ENCODE peak calls at places on chromosomes 4 and X, in five cellular contexts. P is IMR-90, L is bronchial epithelial cell, M is A549, X is MM.1S. W is an unnamed sample.

GRCh38 chr4:3332498-3332897 is 39.7 kb downstream of the RGS12 start:
- DNase-seq in P (no peak), L (no peak), M (no peak), X (no peak), W (no peak)

GRCh38 chrX:39729834-39730670 is 367.7 kb downstream of the BCOR start:
- DNase-seq in P (no peak), L (no peak), M (no peak), X (no peak), W (no peak)

GRCh38 chr4:101762544-101762943 is 28.0 kb upstream of the BANK1 start:
- DNase-seq in P (no peak), L (no peak), M (no peak), X (no peak), W (no peak)

GRCh38 chr4:183738961-183739360 is 79.9 kb downstream of the TRAPPC11 start:
- DNase-seq in P (no peak), L (no peak), M (no peak), X (no peak), W (no peak)

GRCh38 chr4:620201-620600 is 5.2 kb upstream of the PDE6B start:
- DNase-seq in P (no peak), L (no peak), M (no peak), X (no peak), W (no peak)

GRCh38 chr4:151744614-151745013 is 16.2 kb downstream of the GATB start:
- DNase-seq in P (peak; percentile 97), L (peak; percentile 100), M (peak; percentile 35), X (peak; percentile 8), W (peak; percentile 80)

GRCh38 chr4:41432889-41433288 is 105.1 kb upstream of the LIMCH1 start:
- DNase-seq in P (peak; percentile 8), L (peak; percentile 48), M (peak; percentile 57), X (no peak), W (peak; percentile 9)

GRCh38 chr4:19615086-19615689 is 636.5 kb upstream of the SLIT2 start:
- DNase-seq in P (no peak), L (no peak), M (no peak), X (peak; percentile 77), W (no peak)

GRCh38 chr4:77466430-77466829 is 139.2 kb upstream of the CXCL13 start:
- DNase-seq in P (no peak), L (no peak), M (no peak), X (no peak), W (no peak)

GRCh38 chr4:77465271-77465670 is 140.3 kb upstream of the CXCL13 start:
- DNase-seq in P (no peak), L (peak; percentile 46), M (no peak), X (no peak), W (no peak)
- TF ChIP-seq CTCF in P (no peak), L (peak; percentile 80), M (no peak), X (peak; percentile 64), W (peak; percentile 42)

DNA sequence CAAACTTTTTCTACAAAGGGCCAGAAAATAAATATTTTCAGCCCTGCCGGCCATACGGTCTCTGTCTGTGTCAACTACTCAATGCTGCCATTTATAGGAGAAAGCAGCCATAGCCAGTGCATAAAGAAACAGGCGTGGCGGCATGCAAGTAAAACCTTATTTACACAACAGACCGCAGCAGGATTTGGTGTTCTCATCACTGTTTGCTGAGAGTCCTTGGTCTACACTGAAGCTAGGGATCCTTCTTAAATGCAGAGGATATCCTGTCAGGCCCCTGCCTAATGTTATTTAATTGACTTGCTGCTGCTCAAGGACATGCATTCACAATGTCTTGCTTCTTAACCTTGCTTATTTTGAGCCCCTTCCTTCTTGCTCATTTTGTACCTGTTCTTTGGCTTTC is 54.7 kb downstream of the CPE start:
- DNase-seq in P (no peak), L (peak; percentile 46), M (peak; percentile 6), X (no peak), W (no peak)
- H3K4me3 ChIP-seq in P (no peak overlapping the region), L (no peak overlapping the region), M (no peak overlapping the region), X (no peak overlapping the region), W (no peak overlapping the region)

GRCh38 chr4:158172196-158172557 is 648 bp downstream of the GASK1B start:
- DNase-seq in P (peak; percentile 63), L (no peak), M (no peak), X (no peak), W (no peak)
- TF ChIP-seq CTCF in P (no peak), L (no peak), M (no peak), X (no peak), W (no peak)

DNA sequence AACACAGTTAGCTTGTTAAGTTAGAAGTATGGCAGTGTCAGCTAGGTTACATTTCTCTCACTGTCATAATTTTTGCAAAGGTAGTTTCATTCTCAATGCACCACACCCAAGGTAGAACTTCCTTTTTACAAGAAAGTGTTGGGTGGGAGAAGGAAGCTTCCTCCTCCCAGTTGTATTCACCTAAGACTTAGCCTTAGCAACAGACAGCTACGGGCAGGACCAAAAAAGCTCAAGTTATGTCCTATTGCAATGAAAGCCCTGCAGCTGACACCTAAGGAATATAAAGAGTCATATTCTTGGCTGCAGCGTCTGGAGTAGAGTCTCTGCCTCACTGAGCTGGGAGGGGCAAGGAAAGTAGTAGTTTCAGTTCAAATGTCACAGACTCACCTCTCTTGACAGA is 25.1 kb upstream of the PRDM8 start:
- DNase-seq in P (no peak), L (no peak), M (no peak), X (peak; percentile 34), W (no peak)
- H3K4me3 ChIP-seq in P (no peak overlapping the region), L (no peak overlapping the region), M (no peak overlapping the region), X (peak overlapping the region; percentile 8), W (no peak overlapping the region)

GRCh38 chr4:44674471-44674870 is 3.7 kb upstream of the GUF1 start:
- DNase-seq in P (no peak), L (no peak), M (no peak), X (no peak), W (no peak)
- TF ChIP-seq CTCF in P (peak; percentile 2), L (no peak), M (no peak), X (peak; percentile 18), W (no peak)

GRCh38 chr4:112516401-112517066 is 554 bp upstream of the NEUROG2 start:
- DNase-seq in P (no peak), L (no peak), M (no peak), X (peak; percentile 54), W (no peak)
- H3K4me3 ChIP-seq in P (no peak overlapping the region), L (no peak overlapping the region), M (peak overlapping the region; percentile 59), X (peak overlapping the region; percentile 71), W (no peak overlapping the region)

W was measured in AG04449.